ENCODE peak calls at places on chromosomes 13 and 19, in four cellular contexts. One of them, this sample, is unnamed.

GRCh38 chr19:9848761-9849160 is 13.6 kb downstream of the PIN1 start:
- DNase-seq in GM04504: no peak
- DNase-seq in C1 segment of cervical spinal cord: no peak
- DNase-seq in OCI-LY7: no peak
- DNase-seq in this sample: no peak

GRCh38 chr19:22472180-22472637 is 50.1 kb upstream of the ZNF98 start:
- DNase-seq in OCI-LY7: no peak
- DNase-seq in C1 segment of cervical spinal cord: no peak
- DNase-seq in GM04504: no peak
- DNase-seq in this sample: no peak

GRCh38 chr13:22592515-22592914 is 588.3 kb upstream of the SGCG start:
- DNase-seq in OCI-LY7: no peak
- DNase-seq in C1 segment of cervical spinal cord: no peak
- DNase-seq in GM04504: no peak
- DNase-seq in this sample: no peak

GRCh38 chr19:41587101-41587837 is 11.3 kb downstream of the CEACAM21 start:
- DNase-seq in OCI-LY7: no peak
- DNase-seq in GM04504: no peak
- DNase-seq in C1 segment of cervical spinal cord: no peak
- DNase-seq in this sample: no peak

GRCh38 chr13:31967155-31967554 is 64.4 kb upstream of the FRY start:
- DNase-seq in GM04504: no peak
- DNase-seq in OCI-LY7: peak
- DNase-seq in C1 segment of cervical spinal cord: no peak
- DNase-seq in this sample: no peak

GRCh38 chr19:58203814-58204475 is 21.1 kb downstream of the ZNF274 start:
- DNase-seq in OCI-LY7: no peak
- DNase-seq in GM04504: no peak
- DNase-seq in C1 segment of cervical spinal cord: no peak
- DNase-seq in this sample: no peak

GRCh38 chr19:20453424-20453938 is 112.1 kb downstream of the ZNF737 start:
- DNase-seq in C1 segment of cervical spinal cord: no peak
- DNase-seq in OCI-LY7: no peak
- DNase-seq in GM04504: no peak
- DNase-seq in this sample: no peak

GRCh38 chr19:1651061-1651547 is 1.3 kb downstream of the TCF3 start:
- DNase-seq in OCI-LY7: peak
- DNase-seq in C1 segment of cervical spinal cord: no peak
- DNase-seq in GM04504: no peak
- DNase-seq in this sample: no peak

GRCh38 chr13:109821038-109821545 is 34.7 kb upstream of the IRS2 start:
- DNase-seq in OCI-LY7: no peak
- DNase-seq in GM04504: no peak
- DNase-seq in C1 segment of cervical spinal cord: no peak
- DNase-seq in this sample: no peak

GRCh38 chr13:41407380-41407779 is 50.0 kb upstream of the RGCC start:
- DNase-seq in GM04504: no peak
- DNase-seq in C1 segment of cervical spinal cord: no peak
- DNase-seq in OCI-LY7: no peak
- DNase-seq in this sample: no peak

GRCh38 chr13:74795526-74795925 is 661.3 kb upstream of the KLF12 start:
- DNase-seq in C1 segment of cervical spinal cord: no peak
- DNase-seq in GM04504: no peak
- DNase-seq in OCI-LY7: no peak
- DNase-seq in this sample: peak

This sample was measured in globus pallidus.